ENCODE peak calls at places on chromosomes 1 and 21, in ten cellular contexts. Q, T, A, L, X, M, U, W, J and E are unnamed samples.

GRCh38 chr1:35215346-35215745 is 22.4 kb upstream of the SFPQ start:
- DNase-seq in Q (no peak), T (no peak), A (no peak), L (no peak), X (no peak), M (no peak), U (no peak), W (no peak), J (no peak), E (no peak)

GRCh38 chr1:910881-911721 is 12.6 kb upstream of the SAMD11 start:
- DNase-seq in Q (no peak), T (no peak), A (no peak), L (no peak), X (no peak), M (no peak), U (peak; percentile 8), W (no peak), J (no peak), E (peak; percentile 42)

GRCh38 chr21:14273736-14274538 is 58.0 kb downstream of the RBM11 start:
- DNase-seq in Q (no peak), T (no peak), A (peak; percentile 83), L (no peak), X (peak; percentile 64), M (no peak), U (peak; percentile 65), W (peak; percentile 1), J (no peak), E (peak; percentile 47)

GRCh38 chr1:175981128-175981527 is 226.0 kb downstream of the COP1 start:
- DNase-seq in Q (no peak), T (no peak), A (no peak), L (no peak), X (no peak), M (no peak), U (no peak), W (no peak), J (no peak), E (no peak)

GRCh38 chr1:87977145-87977544 is 648.5 kb downstream of the LMO4 start:
- DNase-seq in Q (no peak), T (no peak), A (no peak), L (no peak), X (no peak), M (no peak), U (no peak), W (no peak), J (no peak), E (no peak)

GRCh38 chr1:94599090-94599813 is 57.7 kb upstream of the F3 start:
- DNase-seq in Q (no peak), T (peak; percentile 50), A (no peak), L (no peak), X (no peak), M (no peak), U (peak; percentile 59), W (peak; percentile 29), J (no peak), E (no peak)

GRCh38 chr1:164598719-164599118 is 39.7 kb downstream of the PBX1 start:
- DNase-seq in Q (no peak), T (no peak), A (no peak), L (no peak), X (no peak), M (no peak), U (no peak), W (no peak), J (no peak), E (no peak)

GRCh38 chr1:227917081-227917950 is 30.4 kb downstream of the WNT9A start:
- DNase-seq in Q (no peak), T (no peak), A (no peak), L (no peak), X (no peak), M (no peak), U (no peak), W (no peak), J (no peak), E (peak; percentile 50)

GRCh38 chr21:44881586-44881939 is 8.1 kb upstream of the PTTG1IP start:
- DNase-seq in Q (no peak), T (no peak), A (no peak), L (no peak), X (no peak), M (no peak), U (no peak), W (no peak), J (no peak), E (peak; percentile 5)

GRCh38 chr1:185759061-185759460 is 24.9 kb downstream of the HMCN1 start:
- DNase-seq in Q (no peak), T (no peak), A (no peak), L (no peak), X (no peak), M (no peak), U (no peak), W (no peak), J (peak; percentile 8), E (no peak)

GRCh38 chr1:171652234-171652822 is at the start of gene MYOC:
- DNase-seq in Q (no peak), T (no peak), A (no peak), L (no peak), X (no peak), M (no peak), U (no peak), W (no peak), J (no peak), E (no peak)

GRCh38 chr1:54461731-54462596 is 55.8 kb upstream of the SSBP3 start:
- DNase-seq in Q (no peak), T (no peak), A (no peak), L (no peak), X (no peak), M (peak; percentile 28), U (no peak), W (no peak), J (no peak), E (no peak)

GRCh38 chr1:115505157-115505571 is 136.6 kb upstream of the VANGL1 start:
- DNase-seq in Q (no peak), T (no peak), A (no peak), L (no peak), X (no peak), M (no peak), U (no peak), W (no peak), J (no peak), E (no peak)

GRCh38 chr1:115506523-115507255 is 135.1 kb upstream of the VANGL1 start:
- DNase-seq in Q (no peak), T (no peak), A (no peak), L (no peak), X (peak; percentile 28), M (peak; percentile 10), U (no peak), W (no peak), J (no peak), E (no peak)

GRCh38 chr1:115501476-115501875 is 140.3 kb upstream of the VANGL1 start:
- DNase-seq in Q (no peak), T (no peak), A (no peak), L (no peak), X (no peak), M (no peak), U (no peak), W (no peak), J (no peak), E (no peak)

GRCh38 chr1:115507916-115508315 is 133.9 kb upstream of the VANGL1 start:
- DNase-seq in Q (no peak), T (no peak), A (no peak), L (no peak), X (no peak), M (no peak), U (no peak), W (peak; percentile 56), J (no peak), E (no peak)

DNA sequence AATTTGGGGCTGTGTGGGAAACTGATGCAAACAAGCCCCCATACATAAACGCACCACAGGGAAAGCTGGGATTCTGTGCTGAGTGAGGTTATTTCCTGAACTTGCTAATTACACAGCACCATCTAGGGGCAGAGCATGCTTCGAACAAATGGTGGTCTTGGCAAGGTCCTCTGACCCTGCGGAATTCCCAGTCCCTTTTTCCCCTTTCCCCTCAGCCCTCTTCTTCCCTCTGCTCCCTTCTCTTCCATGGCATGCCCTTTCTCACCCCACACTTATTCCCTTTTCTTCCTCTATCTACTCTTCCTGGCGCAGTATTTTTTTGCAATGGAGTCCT is 134.5 kb upstream of the VANGL1 start:
- DNase-seq in Q (no peak), T (peak; percentile 28), A (no peak), L (no peak), X (no peak), M (peak; percentile 20), U (peak; percentile 40), W (peak; percentile 68), J (peak; percentile 23), E (peak; percentile 34)
- TF ChIP-seq CTCF in Q (no peak), T (peak; percentile 10), A (peak; percentile 23), L (no peak), X (no peak), M (peak; percentile 41), U (no peak), W (peak; percentile 60), J (peak; percentile 60), E (no peak)

GRCh38 chr1:68204965-68205630 is 27.2 kb downstream of the WLS start:
- DNase-seq in Q (no peak), T (no peak), A (no peak), L (no peak), X (no peak), M (no peak), U (no peak), W (no peak), J (no peak), E (no peak)
- TF ChIP-seq CTCF in Q (no peak), T (no peak), A (no peak), L (no peak), X (no peak), M (no peak), U (no peak), W (no peak), J (no peak), E (no peak)

DNA sequence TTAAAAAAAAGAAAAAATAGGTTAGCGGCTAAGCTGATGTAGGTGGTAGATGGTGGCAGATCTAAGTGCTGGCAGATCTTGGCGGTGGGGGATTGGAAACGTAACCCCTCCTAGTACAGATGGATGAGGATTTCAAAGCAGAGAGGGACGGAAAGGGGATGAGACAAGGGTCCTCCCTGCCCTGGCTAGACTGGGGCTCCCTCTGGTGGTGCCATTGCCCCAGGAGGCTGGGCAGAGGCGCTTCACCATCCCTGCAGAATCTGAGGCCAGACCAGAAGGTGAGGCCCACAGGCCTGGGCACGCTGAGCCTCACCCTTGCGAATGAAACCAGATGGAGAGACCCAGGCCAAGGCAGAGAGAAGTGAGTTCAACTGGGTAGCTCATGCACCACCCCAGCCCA is 7.0 kb upstream of the PLEKHA6 start:
- DNase-seq in Q (no peak), T (no peak), A (no peak), L (no peak), X (no peak), M (no peak), U (peak; percentile 75), W (no peak), J (no peak), E (peak; percentile 54)
- TF ChIP-seq CTCF in Q (no peak), T (no peak), A (no peak), L (peak; percentile 26), X (no peak), M (peak; percentile 40), U (peak; percentile 29), W (peak; percentile 38), J (peak; percentile 45), E (no peak)

DNA sequence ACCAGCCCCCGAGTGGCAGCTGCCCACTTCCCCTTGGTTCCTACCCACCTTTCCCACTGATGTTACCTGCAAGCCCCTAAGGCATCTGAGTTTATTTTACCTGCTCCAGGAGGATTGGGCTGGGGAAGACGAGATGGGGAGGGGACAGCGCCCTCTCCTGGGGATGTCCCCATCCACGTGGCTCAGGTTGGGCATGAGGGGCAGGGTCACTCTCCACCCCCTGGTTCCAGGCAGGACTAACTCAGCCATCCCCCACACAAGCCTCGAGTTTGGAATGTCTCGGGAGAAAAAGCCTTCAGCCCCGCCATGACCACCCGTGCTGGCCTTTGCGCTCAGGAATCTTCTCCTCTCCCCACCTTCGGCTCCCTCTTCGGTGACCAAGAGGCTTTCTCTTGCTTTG is 90.0 kb downstream of the ARHGEF10L start:
- DNase-seq in Q (no peak), T (no peak), A (no peak), L (no peak), X (no peak), M (peak; percentile 30), U (peak; percentile 83), W (no peak), J (no peak), E (no peak)
- TF ChIP-seq CTCF in Q (no peak), T (peak; percentile 12), A (peak; percentile 20), L (peak; percentile 20), X (no peak), M (peak; percentile 34), U (peak; percentile 66), W (peak; percentile 8), J (peak; percentile 15), E (peak; percentile 32)